ENCODE peak calls at places on chromosomes 16 and 17, in five cellular contexts. J, G, D, Z and S are unnamed samples.

GRCh38 chr17:36034127-36034526 is 16.4 kb upstream of the CCL23 start:
- DNase-seq in J (no peak), G (no peak), D (peak; percentile 47), Z (no peak), S (no peak)

GRCh38 chr17:83067718-83068261 is 11.6 kb upstream of the METRNL start:
- DNase-seq in J (peak; percentile 30), G (peak; percentile 12), D (no peak), Z (peak; percentile 72), S (no peak)

GRCh38 chr17:7281074-7281952 is at the start of gene SLC2A4:
- DNase-seq in J (peak; percentile 96), G (peak; percentile 93), D (peak; percentile 89), Z (peak; percentile 98), S (no peak)

GRCh38 chr17:69574257-69575197 is 160.0 kb downstream of the MAP2K6 start:
- DNase-seq in J (peak; percentile 51), G (no peak), D (no peak), Z (no peak), S (peak; percentile 50)

GRCh38 chr17:39212841-39213480 is 12.8 kb downstream of the STAC2 start:
- DNase-seq in J (no peak), G (no peak), D (no peak), Z (no peak), S (no peak)

GRCh38 chr16:2084688-2085625 is 37.2 kb downstream of the TSC2 start:
- DNase-seq in J (no peak), G (no peak), D (no peak), Z (no peak), S (no peak)

GRCh38 chr16:11625769-11626168 is 39.0 kb upstream of the LITAF start:
- DNase-seq in J (no peak), G (no peak), D (no peak), Z (no peak), S (no peak)

GRCh38 chr16:53864819-53865491 is 161.0 kb downstream of the FTO start:
- DNase-seq in J (peak; percentile 11), G (no peak), D (no peak), Z (no peak), S (no peak)

GRCh38 chr16:24139282-24139681 is 116.9 kb upstream of the CACNG3 start:
- DNase-seq in J (no peak), G (no peak), D (no peak), Z (no peak), S (no peak)

GRCh38 chr17:73165616-73166404 is 1.0 kb downstream of the SSTR2 start:
- DNase-seq in J (no peak), G (no peak), D (peak; percentile 46), Z (no peak), S (no peak)

GRCh38 chr16:11149011-11149616 is 106.9 kb downstream of the SOCS1 start:
- DNase-seq in J (no peak), G (no peak), D (no peak), Z (no peak), S (no peak)

GRCh38 chr16:88943131-88943664 is 33.8 kb downstream of the CBFA2T3 start:
- DNase-seq in J (no peak), G (no peak), D (no peak), Z (peak; percentile 55), S (no peak)

GRCh38 chr16:66258916-66259845 is 107.3 kb upstream of the CDH5 start:
- DNase-seq in J (no peak), G (no peak), D (no peak), Z (no peak), S (no peak)

GRCh38 chr17:7354262-7354781 is 634 bp upstream of the TMEM95 start:
- DNase-seq in J (peak; percentile 26), G (no peak), D (no peak), Z (no peak), S (no peak)

GRCh38 chr17:49521088-49521450 is 26.0 kb downstream of the NGFR start:
- DNase-seq in J (no peak), G (no peak), D (no peak), Z (no peak), S (no peak)

GRCh38 chr17:67662712-67663111 is 55.0 kb upstream of the NOL11 start:
- DNase-seq in J (no peak), G (no peak), D (no peak), Z (no peak), S (no peak)

GRCh38 chr16:53131050-53131362 is 76.2 kb downstream of the CHD9 start:
- DNase-seq in J (no peak), G (no peak), D (no peak), Z (no peak), S (no peak)

GRCh38 chr16:12057276-12057675 is 80.7 kb downstream of the SNX29 start:
- DNase-seq in J (peak; percentile 66), G (no peak), D (no peak), Z (no peak), S (no peak)

GRCh38 chr17:7192271-7192937 is 13.2 kb upstream of the ASGR1 start:
- DNase-seq in J (no peak), G (no peak), D (no peak), Z (no peak), S (no peak)

GRCh38 chr17:80254396-80255241 is 6.0 kb upstream of the RNF213 start:
- DNase-seq in J (peak; percentile 74), G (peak; percentile 66), D (peak; percentile 54), Z (peak; percentile 28), S (peak; percentile 83)

GRCh38 chr17:72926171-72926570 is 166.3 kb downstream of the SLC39A11 start:
- DNase-seq in J (no peak), G (no peak), D (no peak), Z (no peak), S (no peak)

GRCh38 chr17:79341529-79341780 is 266.8 kb downstream of the ENGASE start:
- DNase-seq in J (no peak), G (no peak), D (no peak), Z (no peak), S (no peak)

GRCh38 chr17:76335716-76336381 is 17.9 kb downstream of the PRPSAP1 start:
- DNase-seq in J (no peak), G (no peak), D (no peak), Z (no peak), S (no peak)

GRCh38 chr16:28186752-28187151 is 25.0 kb downstream of the XPO6 start:
- DNase-seq in J (no peak), G (no peak), D (peak; percentile 46), Z (no peak), S (no peak)

DNA sequence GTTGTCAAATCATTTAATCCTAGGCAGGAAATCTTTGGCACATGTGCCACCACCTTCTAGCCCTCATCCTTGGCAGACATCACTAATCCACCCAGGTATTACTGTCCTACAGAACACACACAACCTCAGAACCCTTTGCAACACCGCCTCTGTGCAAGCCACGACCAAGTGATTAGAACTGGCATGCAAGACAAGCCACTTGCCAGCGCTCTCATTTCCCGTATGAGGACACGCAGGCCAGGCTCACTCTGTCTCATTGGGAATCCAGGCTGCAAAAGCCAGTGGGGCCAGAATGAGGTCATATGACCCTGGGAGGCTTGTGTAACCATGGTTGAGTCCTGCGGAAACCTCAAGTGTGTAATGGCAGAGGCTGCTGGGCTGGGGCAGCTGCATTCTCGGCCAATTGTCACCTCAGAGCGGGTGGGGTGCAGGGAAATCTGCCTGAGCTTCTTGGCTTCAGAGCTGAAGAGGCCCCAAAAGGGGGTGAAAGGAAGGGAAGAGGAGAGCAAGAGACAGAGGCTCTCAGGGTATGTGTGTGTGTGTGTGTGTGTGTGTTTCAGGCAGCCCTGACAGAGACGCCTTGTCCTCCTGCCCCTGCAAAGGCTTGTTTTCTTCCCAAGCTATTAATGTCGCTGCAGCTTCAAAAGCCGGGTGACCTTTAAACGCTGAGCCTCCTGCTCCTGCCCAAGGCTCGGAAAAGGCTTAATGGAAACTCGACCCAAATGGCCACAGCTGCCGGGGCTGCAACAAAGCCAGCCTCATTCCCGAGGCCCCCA is 43.2 kb upstream of the MRPS23 start:
- DNase-seq in J (peak; percentile 99), G (peak; percentile 97), D (peak; percentile 47), Z (peak; percentile 92), S (peak; percentile 97)
- H3K4me3 ChIP-seq in J (no peak overlapping the region), G (no peak overlapping the region), D (no peak overlapping the region), Z (peak overlapping the region; percentile 33), S (peak overlapping the region; percentile 25)

GRCh38 chr16:90046971-90047713 is 27.9 kb upstream of the DBNDD1 start:
- DNase-seq in J (peak; percentile 86), G (peak; percentile 87), D (no peak), Z (peak; percentile 91), S (no peak)
- H3K4me3 ChIP-seq in J (peak overlapping the region; percentile 11), G (peak overlapping the region; percentile 1), D (no peak overlapping the region), Z (peak overlapping the region; percentile 35), S (peak overlapping the region; percentile 40)

GRCh38 chr16:67280090-67281015 is 1.0 kb downstream of the PLEKHG4 start:
- DNase-seq in J (no peak), G (no peak), D (no peak), Z (no peak), S (no peak)
- H3K4me3 ChIP-seq in J (no peak overlapping the region), G (no peak overlapping the region), D (no peak overlapping the region), Z (no peak overlapping the region), S (peak overlapping the region; percentile 71)

DNA sequence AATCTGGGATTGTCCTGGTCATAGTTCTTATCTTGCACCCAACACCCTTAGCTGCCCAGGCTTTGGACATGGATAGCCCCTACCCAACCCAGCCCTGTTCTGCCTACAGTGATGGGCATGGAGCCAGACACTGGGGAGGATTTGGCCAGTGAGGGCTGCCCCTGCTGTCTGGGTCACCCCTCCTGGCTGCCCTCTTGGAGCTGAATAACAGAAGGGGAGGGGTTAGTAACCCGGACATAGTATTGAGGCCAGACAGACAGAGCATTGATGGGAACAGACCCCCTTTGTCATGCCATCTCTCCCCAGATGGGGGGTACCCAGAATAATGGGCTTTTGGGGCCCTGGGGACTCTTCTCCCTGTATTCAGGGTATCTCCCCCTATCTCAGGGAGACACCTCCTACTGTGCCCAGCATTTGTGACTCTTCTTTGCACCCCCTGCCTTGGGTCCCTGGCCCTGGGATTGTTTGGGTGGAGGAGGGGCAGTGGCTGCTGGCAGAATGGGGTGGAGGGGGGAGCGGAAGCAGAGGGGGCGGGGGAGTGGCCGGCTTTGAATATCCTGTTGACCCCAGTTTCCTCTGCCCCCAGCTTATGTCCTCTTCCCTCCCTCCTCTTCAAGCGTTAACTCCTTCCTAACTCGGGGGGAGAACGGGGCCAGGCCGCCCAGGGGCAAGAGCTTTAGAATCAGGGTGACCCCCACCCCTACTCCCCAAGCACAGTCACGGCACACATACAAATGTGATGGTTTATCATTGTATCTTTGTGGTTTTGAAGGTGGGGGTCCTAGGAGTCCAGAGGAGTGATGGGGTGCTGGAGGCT is 17.0 kb downstream of the GJD3 start:
- DNase-seq in J (no peak), G (no peak), D (no peak), Z (no peak), S (no peak)
- H3K4me3 ChIP-seq in J (no peak overlapping the region), G (no peak overlapping the region), D (no peak overlapping the region), Z (no peak overlapping the region), S (no peak overlapping the region)

GRCh38 chr17:13544755-13545154 is 57.0 kb downstream of the HS3ST3A1 start:
- DNase-seq in J (peak; percentile 64), G (no peak), D (no peak), Z (no peak), S (no peak)
- H3K4me3 ChIP-seq in J (no peak overlapping the region), G (no peak overlapping the region), D (no peak overlapping the region), Z (no peak overlapping the region), S (no peak overlapping the region)

DNA sequence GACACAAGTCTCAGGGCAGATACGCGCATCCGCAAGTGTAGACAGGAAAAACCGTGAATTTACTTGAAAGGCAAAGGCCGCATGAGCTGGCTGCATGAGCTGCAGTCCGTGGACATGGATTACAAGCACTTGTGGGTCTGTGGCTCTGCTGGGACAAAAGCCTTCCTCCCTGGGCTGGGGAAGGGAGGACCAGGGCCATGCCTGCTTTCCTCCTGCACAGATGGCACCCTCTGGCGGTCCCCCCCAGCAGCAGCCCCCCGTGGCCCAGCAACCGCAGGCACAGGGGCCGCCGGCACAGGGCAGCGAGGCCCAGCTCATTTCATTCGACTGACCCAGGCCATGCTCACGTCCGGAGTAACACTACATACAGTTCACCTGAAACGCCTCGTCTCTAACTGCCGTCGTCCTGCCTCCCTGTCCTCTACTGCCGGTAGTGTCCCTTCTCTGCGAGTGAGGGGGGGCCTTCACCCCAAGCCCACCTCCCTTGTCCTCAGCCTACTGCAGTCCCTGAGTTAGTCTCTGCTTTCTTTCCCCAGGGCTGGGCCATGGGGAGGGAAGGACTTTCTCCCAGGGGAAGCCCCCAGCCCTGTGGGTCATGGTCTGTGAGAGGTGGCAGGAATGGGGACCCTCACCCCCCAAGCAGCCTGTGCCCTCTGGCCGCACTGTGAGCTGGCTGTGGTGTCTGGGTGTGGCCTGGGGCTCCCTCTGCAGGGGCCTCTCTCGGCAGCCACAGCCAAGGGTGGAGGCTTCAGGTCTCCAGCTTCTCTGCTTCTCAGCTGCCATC is 1.7 kb upstream of the MRPL12 start:
- DNase-seq in J (no peak), G (no peak), D (no peak), Z (no peak), S (no peak)
- H3K4me3 ChIP-seq in J (peak overlapping the region; percentile 54), G (peak overlapping the region; percentile 80), D (peak overlapping the region; percentile 82), Z (peak overlapping the region; percentile 94), S (peak overlapping the region; percentile 86)